ENCODE peak calls at places on chromosomes 13 and 19, in four cellular contexts. X is left ventricle myocardium inferior, D is GM23338, L is GM23248. S is an unnamed sample. For H3K4me1, the result is how much of the 10 kb centered on the place peaks cover.

GRCh38 chr13:102291587-102292218 is 110.1 kb downstream of the FGF14 start:
- DNase-seq in D (peak), X (no peak), L (no peak), S (no peak)

GRCh38 chr13:19663416-19663979 is 30.0 kb downstream of the MPHOSPH8 start:
- DNase-seq in L (no peak), D (no peak), X (no peak), S (no peak)

GRCh38 chr19:14272623-14273022 is 66.7 kb upstream of the ADGRL1 start:
- DNase-seq in X (no peak), D (no peak), L (no peak), S (no peak)

GRCh38 chr13:63041640-63042414 is 1626.2 kb upstream of the PCDH20 start:
- DNase-seq in L (no peak), D (no peak), X (no peak), S (no peak)

GRCh38 chr19:19595171-19595701 is 23.3 kb downstream of the PBX4 start:
- DNase-seq in L (peak), X (no peak), D (no peak), S (no peak)

GRCh38 chr13:32309812-32310706 is 5.1 kb downstream of the ZAR1L start:
- DNase-seq in X (no peak), L (peak), D (peak), S (no peak)

GRCh38 chr13:30421093-30422055 is 919 bp upstream of the UBE2L5 start:
- DNase-seq in X (peak), L (peak), D (peak), S (peak)

GRCh38 chr19:38037151-38037611 is 130.2 kb downstream of the SIPA1L3 start:
- DNase-seq in L (no peak), D (peak), X (no peak), S (no peak)

GRCh38 chr19:10514211-10515145 is 2.8 kb downstream of the S1PR5 start:
- DNase-seq in X (no peak), L (peak), D (peak), S (no peak)

GRCh38 chr19:35357867-35358573 is at the start of gene FFAR3:
- DNase-seq in X (peak), D (peak), L (peak), S (peak)

GRCh38 chr13:110377178-110378175 is 70.4 kb downstream of the COL4A2 start:
- DNase-seq in L (no peak), D (no peak), X (no peak), S (no peak)

GRCh38 chr13:51502206-51502651 is 49.4 kb upstream of the INTS6 start:
- DNase-seq in D (no peak), L (peak), X (no peak), S (no peak)

GRCh38 chr19:2424686-2425621 is 2.4 kb downstream of the TIMM13 start:
- DNase-seq in D (peak), L (peak), X (peak), S (peak)

GRCh38 chr19:15332311-15332996 is at the start of gene BRD4:
- DNase-seq in L (peak), D (peak), X (peak), S (peak)

GRCh38 chr13:87999791-88000190 is 328.6 kb downstream of the SLITRK5 start:
- DNase-seq in D (peak), L (peak), X (no peak), S (no peak)

GRCh38 chr19:16371540-16371986 is 46.9 kb downstream of the KLF2 start:
- DNase-seq in X (peak), D (no peak), L (no peak), S (peak)

GRCh38 chr13:27038323-27038722 is 133.3 kb downstream of the USP12 start:
- DNase-seq in X (no peak), L (peak), D (no peak), S (no peak)

GRCh38 chr19:4374451-4375163 is 25.7 kb downstream of the SH3GL1 start:
- DNase-seq in D (no peak), X (peak), L (peak), S (peak)

GRCh38 chr13:32253911-32254399 is 61.2 kb downstream of the ZAR1L start:
- DNase-seq in X (no peak), L (no peak), D (no peak), S (no peak)

DNA sequence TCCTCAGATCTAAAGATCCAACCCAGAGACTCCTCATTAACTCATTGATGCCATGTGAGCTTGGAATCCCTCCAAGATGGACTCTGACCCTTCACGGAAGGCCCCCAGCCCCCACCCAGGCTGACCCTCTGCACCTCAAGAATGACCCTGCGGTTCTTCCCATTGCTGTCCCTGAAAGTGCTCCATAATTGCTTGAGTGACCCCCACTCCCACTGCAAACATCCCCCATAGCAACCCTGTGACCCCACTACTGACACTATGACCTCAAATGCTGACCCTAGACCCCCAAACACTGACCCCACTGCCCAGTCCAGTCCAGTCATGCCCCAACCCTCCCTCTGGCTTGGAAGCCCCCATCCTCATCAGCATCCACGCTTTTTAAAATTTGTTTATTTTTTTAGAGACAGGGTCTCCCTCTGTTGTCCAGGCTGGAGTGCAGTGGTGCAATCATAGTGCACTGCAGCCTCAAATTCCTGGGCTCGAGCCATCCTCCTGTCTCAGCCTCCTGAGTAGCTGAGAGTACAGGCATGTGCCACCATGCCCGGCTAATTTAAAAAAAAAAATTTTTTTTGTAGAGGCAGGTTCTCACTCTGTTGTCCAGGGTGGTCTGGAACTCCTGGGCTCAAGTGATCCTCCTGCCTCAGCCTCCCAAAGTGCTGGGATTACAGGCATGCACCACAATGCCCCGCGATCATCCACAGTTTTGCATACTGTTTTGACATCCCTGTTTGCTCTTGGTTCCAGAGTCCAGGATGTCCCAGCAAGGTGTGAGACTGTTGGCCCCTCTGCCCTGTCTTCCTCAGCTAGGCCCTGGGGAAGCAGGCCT is 855 bp downstream of the LYL1 start:
- DNase-seq in L (no peak), X (no peak), D (no peak), S (no peak)
- H3K4me1 ChIP-seq in L (under half), X (half or more), D (under half), S (under half)

GRCh38 chr19:53909471-53910169 is 542 bp downstream of the CACNG7 start:
- DNase-seq in X (no peak), L (no peak), D (peak), S (no peak)

GRCh38 chr19:53907690-53908089 is 1.4 kb upstream of the CACNG7 start:
- DNase-seq in L (no peak), D (no peak), X (no peak), S (no peak)

GRCh38 chr19:53910170-53910518 is 1.1 kb downstream of the CACNG7 start:
- DNase-seq in D (peak), X (no peak), L (no peak), S (no peak)

GRCh38 chr19:53908106-53908932 is 759 bp upstream of the CACNG7 start:
- DNase-seq in X (no peak), L (peak), D (peak), S (peak)

DNA sequence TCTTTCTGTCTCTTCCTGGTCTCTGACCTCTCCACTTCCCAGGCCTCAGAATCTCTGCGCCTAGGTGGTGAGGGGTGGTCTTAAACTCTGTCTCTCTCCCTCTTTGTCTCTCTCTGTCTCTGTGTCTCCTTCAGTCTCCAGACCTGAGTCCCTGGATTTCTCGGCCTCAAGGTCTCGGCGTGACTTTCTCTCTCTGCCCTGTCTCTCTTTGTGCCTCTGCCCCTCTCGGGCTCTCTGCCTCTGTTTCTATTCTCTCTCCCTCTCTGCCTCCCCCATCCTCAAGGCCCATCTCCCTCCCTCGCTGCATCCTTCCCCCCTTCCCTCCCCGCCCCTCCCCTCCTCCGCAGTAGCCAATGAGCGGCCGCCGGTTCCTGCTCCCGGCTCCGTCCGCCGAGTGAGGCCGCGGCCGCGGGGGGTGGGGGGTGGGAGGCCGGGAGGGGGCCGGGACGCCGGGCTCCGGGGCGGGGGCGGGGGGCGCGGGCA is at the start of gene CACNG7:
- DNase-seq in X (no peak), L (no peak), D (peak), S (no peak)
- H3K4me3 ChIP-seq in X (peak), L (peak), D (peak), S (no peak)

DNA sequence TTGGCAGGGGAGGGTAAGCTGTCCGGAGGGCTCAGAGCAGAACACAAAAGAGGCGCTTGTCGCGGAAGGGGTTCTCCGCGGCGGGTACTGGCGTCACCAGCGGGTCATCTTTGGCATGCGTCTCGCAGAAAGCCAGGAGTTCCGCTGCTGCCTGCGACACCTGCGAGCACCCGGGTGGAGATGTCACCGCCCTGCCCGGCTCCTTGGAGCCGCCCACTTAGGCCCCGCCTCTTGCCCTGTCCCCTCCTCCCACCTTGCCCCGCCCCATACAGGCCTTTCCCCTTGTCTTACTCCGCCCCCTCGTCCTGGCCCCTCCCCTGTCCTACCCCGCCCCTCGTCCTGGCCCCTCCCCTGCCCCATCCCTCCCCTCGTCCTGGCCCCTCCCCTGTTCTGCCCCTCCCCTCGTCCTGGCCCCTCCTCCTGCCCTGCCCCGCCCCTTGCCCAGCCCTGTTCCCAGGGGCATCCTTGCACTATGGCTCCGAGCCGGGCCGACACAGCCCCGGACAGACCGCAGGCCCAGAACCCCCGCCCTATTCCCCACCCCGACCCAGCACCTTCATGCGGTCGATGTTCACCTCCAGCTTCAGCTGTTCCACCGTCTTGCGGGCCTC is 1.9 kb downstream of the GNG8 start:
- DNase-seq in L (peak), X (peak), D (peak), S (peak)
- H3K4me1 ChIP-seq in L (under half), X (under half), D (under half), S (under half)

GRCh38 chr19:17538684-17539287 is 16.7 kb upstream of the COLGALT1 start:
- DNase-seq in D (peak), L (peak), X (no peak), S (no peak)
- H3K4me3 ChIP-seq in D (peak), L (peak), X (peak), S (peak)

DNA sequence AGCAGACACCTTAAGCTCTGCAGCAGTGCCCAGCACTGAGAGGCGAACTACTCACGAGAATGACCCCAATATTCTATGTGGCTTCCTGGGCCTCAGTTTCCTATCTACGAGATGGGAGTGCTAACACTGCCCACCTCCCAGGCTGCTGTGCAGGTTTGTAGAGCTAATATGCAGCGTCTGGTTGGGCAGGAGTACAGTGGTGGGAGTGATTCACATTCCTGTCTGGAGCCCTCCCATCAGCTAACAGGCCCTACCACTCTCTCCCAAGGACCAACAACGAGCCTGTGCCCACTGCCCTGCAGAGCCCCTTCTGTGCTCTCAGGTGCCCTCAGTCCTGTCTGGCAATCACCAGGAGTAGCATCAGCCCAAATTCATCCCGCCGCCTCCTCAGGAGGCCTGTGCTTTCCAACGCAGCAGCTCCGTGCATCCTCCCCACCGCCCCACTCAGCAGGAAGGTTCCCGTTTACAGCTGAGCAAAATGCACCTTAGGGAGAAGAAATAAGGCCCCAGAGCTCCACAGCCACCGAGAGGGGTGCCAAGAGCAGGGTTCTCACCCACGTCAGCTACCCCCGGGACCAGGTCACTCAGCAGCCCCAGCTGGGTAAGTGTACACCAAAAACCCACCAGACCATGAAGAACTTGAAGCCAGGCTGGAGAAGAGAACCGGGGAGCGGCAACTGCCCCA is 6.6 kb downstream of the AKT2 start:
- DNase-seq in L (peak), D (no peak), X (no peak), S (no peak)
- H3K4me1 ChIP-seq in L (half or more), D (under half), X (half or more), S (half or more)